ENCODE peak calls at places on chromosomes 1 and 21, in four cellular contexts. K is A549, M is K562, V is GM12892. N is an unnamed sample.

GRCh38 chr1:19311503-19311930 is 427 bp downstream of the AKR7A2 start:
- DNase-seq in K (no peak), M (no peak), V (no peak), N (peak; percentile 23)

GRCh38 chr1:163331116-163331515 is 9.4 kb downstream of the NUF2 start:
- DNase-seq in K (no peak), M (no peak), V (no peak), N (no peak)

GRCh38 chr1:5910276-5910620 is 82.0 kb downstream of the NPHP4 start:
- DNase-seq in K (no peak), M (no peak), V (no peak), N (no peak)

GRCh38 chr1:232868793-232869491 is 63.7 kb downstream of the MAP10 start:
- DNase-seq in K (peak; percentile 66), M (no peak), V (no peak), N (peak; percentile 43)

GRCh38 chr21:37912616-37913015 is 3.6 kb downstream of the KCNJ6 start:
- DNase-seq in K (no peak), M (no peak), V (no peak), N (no peak)

GRCh38 chr21:36926989-36927695 is 39.3 kb downstream of the HLCS start:
- DNase-seq in K (peak; percentile 62), M (no peak), V (no peak), N (no peak)

GRCh38 chr21:38438476-38438893 is 59.8 kb downstream of the ERG start:
- DNase-seq in K (peak; percentile 19), M (no peak), V (no peak), N (no peak)

GRCh38 chr1:154969741-154970452 is 650 bp downstream of the SHC1 start:
- DNase-seq in K (no peak), M (no peak), V (no peak), N (no peak)

GRCh38 chr1:117964290-117965038 is 34.9 kb downstream of the WDR3 start:
- DNase-seq in K (no peak), M (no peak), V (no peak), N (no peak)

GRCh38 chr1:205775015-205775716 is at the start of gene RAB29:
- DNase-seq in K (peak; percentile 69), M (peak; percentile 87), V (peak; percentile 62), N (peak; percentile 67)
- TF ChIP-seq POLR2A in K (no peak), M (peak; percentile 68), V (peak; percentile 49), N (peak; percentile 37)

DNA sequence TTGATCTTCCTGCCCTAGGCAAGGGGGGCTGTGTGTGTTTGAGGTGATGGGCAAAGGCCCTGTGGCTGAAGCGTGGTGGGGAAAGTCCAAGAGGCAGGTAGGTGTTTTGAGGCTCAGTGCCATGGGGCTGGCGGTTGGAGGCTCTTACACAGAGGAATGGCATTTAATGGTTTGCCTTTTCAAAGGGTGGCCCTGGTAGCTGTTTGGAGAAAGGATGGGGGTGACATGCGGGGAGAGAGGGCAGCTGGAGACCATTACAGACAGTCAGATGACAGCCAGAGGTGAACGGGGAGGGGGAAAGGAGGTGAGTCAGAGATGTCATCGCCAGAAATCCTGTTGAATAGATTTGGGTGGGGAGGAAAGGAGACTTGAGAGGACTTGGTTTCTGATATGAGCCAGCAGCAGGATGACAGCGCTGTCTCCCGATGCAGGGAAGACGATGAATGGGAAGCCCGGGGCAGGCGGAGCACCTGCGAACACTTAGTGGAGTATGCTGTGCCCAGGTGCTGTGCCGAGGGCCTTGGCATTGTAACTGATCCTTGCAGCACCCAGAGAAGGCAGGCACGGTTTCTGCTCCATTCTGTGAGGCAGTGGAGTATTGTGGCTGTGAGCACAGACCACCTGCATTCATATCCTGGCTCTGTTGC is 56.3 kb downstream of the MAN1C1 start:
- DNase-seq in K (no peak), M (no peak), V (no peak), N (peak; percentile 16)
- TF ChIP-seq POLR2A in K (no peak), M (no peak), V (no peak), N (no peak)

GRCh38 chr1:1304331-1305299 is 3.1 kb downstream of the ACAP3 start:
- DNase-seq in K (peak; percentile 64), M (peak; percentile 60), V (no peak), N (peak; percentile 73)
- TF ChIP-seq POLR2A in K (no peak), M (no peak), V (no peak), N (no peak)

GRCh38 chr1:1349256-1350012 is at the start of gene DVL1:
- DNase-seq in K (peak; percentile 47), M (peak; percentile 89), V (peak; percentile 93), N (no peak)
- TF ChIP-seq POLR2A in K (peak; percentile 38), M (no peak), V (peak; percentile 57), N (no peak)

GRCh38 chr1:112849967-112850641 is 105.9 kb downstream of the SLC16A1 start:
- DNase-seq in K (no peak), M (no peak), V (no peak), N (no peak)

GRCh38 chr1:112852934-112853333 is 103.1 kb downstream of the SLC16A1 start:
- DNase-seq in K (no peak), M (no peak), V (no peak), N (no peak)

GRCh38 chr1:112852276-112852675 is 103.7 kb downstream of the SLC16A1 start:
- DNase-seq in K (no peak), M (no peak), V (no peak), N (no peak)

GRCh38 chr1:112855152-112855836 is 100.7 kb downstream of the SLC16A1 start:
- DNase-seq in K (no peak), M (no peak), V (no peak), N (no peak)

GRCh38 chr1:112849425-112849966 is 106.5 kb downstream of the SLC16A1 start:
- DNase-seq in K (peak; percentile 9), M (no peak), V (peak; percentile 9), N (no peak)
- TF ChIP-seq POLR2A in K (no peak), M (no peak), V (no peak), N (no peak)

DNA sequence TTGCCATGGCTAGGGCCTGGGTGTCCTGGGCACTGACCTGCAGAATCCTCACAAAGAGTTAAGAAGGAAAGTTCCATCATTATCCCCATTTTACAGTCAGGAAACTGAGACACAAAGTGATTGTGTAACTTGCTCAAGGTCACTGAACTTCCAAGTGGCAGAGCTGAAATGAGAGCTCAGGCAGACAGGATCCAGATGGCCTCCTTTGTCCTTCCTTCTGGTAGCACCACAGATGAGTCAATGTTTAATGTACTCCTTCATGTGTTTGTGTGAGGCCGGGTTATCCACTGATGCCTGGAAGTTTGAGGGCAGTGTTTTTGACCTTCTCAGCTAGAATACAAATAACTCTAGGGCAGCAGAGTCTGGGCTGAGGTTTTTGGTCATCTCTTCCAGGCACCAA is 207.0 kb downstream of the TNR start:
- DNase-seq in K (no peak), M (no peak), V (no peak), N (no peak)
- TF ChIP-seq POLR2A in K (no peak), M (no peak), V (no peak), N (no peak)

GRCh38 chr1:42956739-42957138 is 1.9 kb downstream of the SLC2A1 start:
- DNase-seq in K (no peak), M (no peak), V (no peak), N (no peak)
- TF ChIP-seq POLR2A in K (no peak), M (no peak), V (no peak), N (no peak)

GRCh38 chr1:108830119-108831008 is 26.5 kb downstream of the AKNAD1 start:
- DNase-seq in K (peak; percentile 83), M (peak; percentile 65), V (no peak), N (peak; percentile 80)
- TF ChIP-seq POLR2A in K (peak; percentile 9), M (no peak), V (no peak), N (peak; percentile 36)

GRCh38 chr1:43048601-43049011 is 89.9 kb upstream of the SLC2A1 start:
- DNase-seq in K (no peak), M (no peak), V (no peak), N (peak; percentile 70)
- TF ChIP-seq POLR2A in K (no peak), M (no peak), V (no peak), N (no peak)

DNA sequence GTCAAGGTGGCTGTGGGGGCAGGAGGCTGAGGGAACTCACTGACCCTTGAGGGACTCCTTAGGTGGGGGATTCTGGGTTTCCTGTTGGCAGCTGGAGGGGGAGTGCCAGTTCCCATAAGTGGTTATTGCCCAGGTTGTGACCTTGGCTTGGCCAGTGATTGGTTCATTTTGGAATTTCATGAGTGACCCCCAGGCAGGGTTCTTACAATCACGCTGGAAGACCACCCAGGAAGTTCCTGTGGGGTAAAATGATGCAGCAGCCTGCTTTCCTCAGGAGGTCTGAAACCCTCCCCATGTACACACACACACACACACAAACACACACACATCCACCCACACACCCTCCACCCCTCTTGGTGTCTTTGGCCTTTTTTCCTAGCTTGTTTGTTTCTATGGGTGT is 16.9 kb downstream of the VANGL1 start:
- DNase-seq in K (no peak), M (no peak), V (no peak), N (no peak)
- TF ChIP-seq POLR2A in K (no peak), M (no peak), V (no peak), N (no peak)